ENCODE peak calls at places on chromosomes 11 and 22, in four cellular contexts. O, W, H and G are unnamed samples.

GRCh38 chr11:65433657-65434056 is 11.1 kb downstream of the NEAT1 start:
- DNase-seq in O (no peak), W (no peak), H (no peak), G (no peak)

GRCh38 chr22:46674367-46674781 is 54.2 kb downstream of the GRAMD4 start:
- DNase-seq in O (peak; percentile 63), W (peak; percentile 85), H (no peak), G (no peak)

GRCh38 chr22:19630614-19631013 is 83.7 kb upstream of the SEPTIN5 start:
- DNase-seq in O (no peak), W (no peak), H (no peak), G (no peak)

GRCh38 chr11:35647535-35648092 is 15.0 kb upstream of the TRIM44 start:
- DNase-seq in O (no peak), W (no peak), H (no peak), G (no peak)

GRCh38 chr22:47129902-47130301 is 367.5 kb downstream of the TBC1D22A start:
- DNase-seq in O (peak; percentile 87), W (no peak), H (no peak), G (no peak)

GRCh38 chr11:72243567-72244316 is at the start of gene PHOX2A:
- DNase-seq in O (no peak), W (no peak), H (no peak), G (no peak)

GRCh38 chr22:31586137-31586920 is 75.7 kb downstream of the PISD start:
- DNase-seq in O (no peak), W (no peak), H (no peak), G (no peak)

GRCh38 chr11:80816966-80817365 is 1376.1 kb upstream of the TENM4 start:
- DNase-seq in O (no peak), W (no peak), H (no peak), G (peak; percentile 26)

GRCh38 chr11:45391168-45391850 is 105.2 kb upstream of the SYT13 start:
- DNase-seq in O (no peak), W (no peak), H (no peak), G (no peak)

GRCh38 chr11:67252831-67253239 is 13.4 kb upstream of the GRK2 start:
- DNase-seq in O (no peak), W (no peak), H (no peak), G (no peak)

GRCh38 chr22:43473031-43473430 is 61.2 kb downstream of the MPPED1 start:
- DNase-seq in O (no peak), W (no peak), H (no peak), G (no peak)

GRCh38 chr11:61694971-61695706 is 14.9 kb downstream of the DAGLA start:
- DNase-seq in O (peak; percentile 56), W (no peak), H (no peak), G (no peak)

GRCh38 chr11:76172583-76172982 is 33.7 kb downstream of the WNT11 start:
- DNase-seq in O (no peak), W (no peak), H (no peak), G (no peak)

GRCh38 chr11:130156108-130157022 is 3.2 kb upstream of the ST14 start:
- DNase-seq in O (peak; percentile 45), W (no peak), H (no peak), G (no peak)

GRCh38 chr22:45196926-45197605 is 33.3 kb downstream of the NUP50 start:
- DNase-seq in O (no peak), W (no peak), H (no peak), G (no peak)

GRCh38 chr11:4063348-4063747 is 31.3 kb upstream of the RRM1 start:
- DNase-seq in O (no peak), W (no peak), H (no peak), G (no peak)

GRCh38 chr11:67410369-67410831 is 5.1 kb upstream of the CARNS1 start:
- DNase-seq in O (no peak), W (no peak), H (no peak), G (no peak)

GRCh38 chr22:41367039-41367679 is 14.6 kb upstream of the TEF start:
- DNase-seq in O (peak; percentile 96), W (no peak), H (peak; percentile 81), G (no peak)

GRCh38 chr11:18749681-18750319 is 23.8 kb upstream of the IGSF22 start:
- DNase-seq in O (no peak), W (no peak), H (no peak), G (no peak)

GRCh38 chr11:33980896-33981295 is 70.6 kb upstream of the CAPRIN1 start:
- DNase-seq in O (no peak), W (no peak), H (no peak), G (no peak)

GRCh38 chr22:41984006-41984405 is 14.6 kb upstream of the WBP2NL start:
- DNase-seq in O (no peak), W (no peak), H (no peak), G (no peak)

GRCh38 chr11:60971520-60971919 is at the start of gene CD6:
- DNase-seq in O (no peak), W (peak; percentile 75), H (no peak), G (no peak)

GRCh38 chr11:87849216-87849615 is 326.0 kb downstream of the RAB38 start:
- DNase-seq in O (no peak), W (no peak), H (no peak), G (no peak)

GRCh38 chr11:47983464-47984397 is 3.4 kb downstream of the PTPRJ start:
- DNase-seq in O (peak; percentile 9), W (no peak), H (no peak), G (no peak)

GRCh38 chr22:24142831-24143230 is 38.5 kb upstream of the SUSD2 start:
- DNase-seq in O (no peak), W (no peak), H (no peak), G (no peak)

DNA sequence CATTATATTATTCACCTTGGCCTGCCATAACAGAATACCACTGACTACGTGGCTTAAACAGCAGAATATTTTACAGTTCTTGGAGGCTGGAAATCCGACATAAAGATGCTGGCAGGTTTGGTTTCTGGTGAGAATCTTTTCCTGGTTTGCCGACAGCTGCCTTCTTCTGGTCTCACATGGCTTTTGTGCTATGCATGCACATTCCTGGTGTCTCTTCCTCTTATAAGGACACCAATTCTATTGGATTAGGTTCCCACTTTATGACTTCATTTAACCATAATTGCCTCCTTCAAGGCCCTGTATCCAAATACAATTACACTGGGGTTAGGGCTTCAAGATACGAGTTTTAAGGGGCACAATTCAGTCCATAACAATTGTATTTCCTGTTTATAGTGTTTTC is 17.1 kb downstream of the RNF214 start:
- DNase-seq in O (no peak), W (no peak), H (no peak), G (no peak)
- TF ChIP-seq CTCF in O (no peak), W (no peak), H (no peak), G (no peak)

DNA sequence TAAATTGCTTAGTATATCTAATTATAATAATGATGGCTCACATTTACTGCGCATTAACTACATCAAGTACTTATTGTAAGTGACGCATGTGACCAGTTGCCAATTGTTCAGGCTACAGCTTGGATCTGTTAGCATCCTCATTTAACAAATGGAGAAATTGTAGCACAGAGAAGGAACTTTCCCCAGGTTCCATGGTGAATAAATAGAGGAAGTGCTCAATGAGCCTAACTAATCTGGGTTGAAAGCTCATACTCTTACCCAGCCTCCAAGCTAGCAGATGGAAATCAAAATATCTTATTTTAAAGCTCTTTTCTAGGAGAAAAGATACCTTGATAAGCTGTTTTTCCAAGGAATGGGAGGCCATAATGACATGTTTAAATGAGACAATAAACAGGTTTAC is 19.8 kb downstream of the MMP27 start:
- DNase-seq in O (no peak), W (no peak), H (no peak), G (no peak)
- H3K4me3 ChIP-seq in O (no peak overlapping the region), W (no peak overlapping the region), H (no peak overlapping the region), G (no peak overlapping the region)

GRCh38 chr11:133214646-133215045 is 317.7 kb downstream of the OPCML start:
- DNase-seq in O (no peak), W (no peak), H (no peak), G (no peak)

GRCh38 chr11:133215529-133216230 is 316.6 kb downstream of the OPCML start:
- DNase-seq in O (no peak), W (no peak), H (no peak), G (no peak)

DNA sequence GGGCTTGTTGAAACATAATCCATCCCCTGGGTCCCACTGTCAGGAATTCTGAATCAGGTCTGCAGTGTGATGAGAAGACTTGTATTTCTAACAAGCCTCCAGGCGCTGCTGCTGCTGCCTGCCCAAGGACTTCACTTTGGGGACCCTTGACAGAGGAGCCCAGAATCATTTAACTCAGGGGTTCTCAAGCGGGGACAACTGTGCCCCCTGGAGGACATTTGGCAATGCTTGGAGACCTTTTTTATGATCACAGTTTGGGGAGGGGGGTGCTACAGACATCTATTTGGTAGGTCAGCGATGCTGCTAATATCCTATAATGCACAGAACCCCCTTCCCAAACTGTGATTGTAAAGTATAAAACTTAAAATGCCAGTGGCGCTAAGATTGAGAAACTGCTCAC is 312.8 kb downstream of the OPCML start:
- DNase-seq in O (no peak), W (no peak), H (no peak), G (no peak)
- TF ChIP-seq CTCF in O (no peak), W (no peak), H (no peak), G (no peak)

DNA sequence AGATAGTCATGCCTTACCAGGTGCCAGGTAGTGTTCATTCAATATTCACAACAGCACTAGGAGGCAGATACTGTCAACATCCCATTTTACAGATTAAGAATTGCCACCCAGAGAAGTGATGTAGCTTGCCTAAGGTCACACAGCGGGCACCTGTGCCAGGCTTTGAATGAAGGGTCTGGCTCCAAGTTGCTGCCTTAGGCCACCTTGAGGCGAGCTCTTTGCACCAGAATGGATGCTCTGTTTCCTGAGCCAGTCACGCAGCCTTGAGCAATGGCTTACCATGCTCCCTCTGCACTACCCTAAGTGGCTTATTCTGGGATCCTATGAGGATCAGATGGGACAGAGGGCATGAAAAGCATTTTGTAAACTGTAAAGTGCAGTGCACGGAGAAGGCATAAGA is 25.1 kb upstream of the TIMP3 start:
- DNase-seq in O (no peak), W (no peak), H (no peak), G (no peak)
- H3K4me3 ChIP-seq in O (no peak overlapping the region), W (no peak overlapping the region), H (no peak overlapping the region), G (no peak overlapping the region)